ENCODE peak calls at places on chromosomes 13 and 19, in five cellular contexts. B is heart left ventricle, U is upper lobe of right lung, D is body of pancreas, X is heart right ventricle. T is an unnamed sample.

GRCh38 chr13:27201661-27202060 is 30.1 kb upstream of the USP12 start:
- DNase-seq in B (no peak), U (no peak), D (no peak), X (no peak), T (no peak)

GRCh38 chr13:43127827-43128226 is 104.4 kb downstream of the DNAJC15 start:
- DNase-seq in B (no peak), U (no peak), D (no peak), X (no peak), T (no peak)

GRCh38 chr13:45325806-45326205 is 15.2 kb downstream of the TPT1 start:
- DNase-seq in B (peak; percentile 85), U (no peak), D (peak; percentile 82), X (peak; percentile 48), T (peak; percentile 88)

GRCh38 chr13:25632166-25632888 is 260.6 kb downstream of the ATP8A2 start:
- DNase-seq in B (no peak), U (no peak), D (no peak), X (no peak), T (no peak)

GRCh38 chr13:26112843-26113242 is 61.0 kb upstream of the SHISA2 start:
- DNase-seq in B (no peak), U (no peak), D (no peak), X (no peak), T (no peak)

GRCh38 chr19:13398780-13399726 is 107.2 kb downstream of the CACNA1A start:
- DNase-seq in B (peak; percentile 40), U (no peak), D (peak; percentile 9), X (peak; percentile 18), T (no peak)

GRCh38 chr13:28582225-28582891 is 76.6 kb upstream of the POMP start:
- DNase-seq in B (no peak), U (no peak), D (no peak), X (no peak), T (no peak)

GRCh38 chr13:100392709-100393630 is 195.6 kb downstream of the GGACT start:
- DNase-seq in B (peak; percentile 60), U (no peak), D (peak; percentile 81), X (peak; percentile 18), T (peak; percentile 93)

GRCh38 chr19:10227215-10227971 is 3.7 kb downstream of the S1PR2 start:
- DNase-seq in B (peak; percentile 66), U (peak; percentile 63), D (no peak), X (peak; percentile 53), T (no peak)

GRCh38 chr13:20161275-20161950 is 561 bp upstream of the GJA3 start:
- DNase-seq in B (peak; percentile 59), U (no peak), D (no peak), X (peak; percentile 50), T (no peak)

GRCh38 chr13:39526499-39526898 is 76.5 kb downstream of the LHFPL6 start:
- DNase-seq in B (no peak), U (no peak), D (no peak), X (no peak), T (no peak)

GRCh38 chr19:19537321-19538048 is 580 bp upstream of the CILP2 start:
- DNase-seq in B (no peak), U (no peak), D (no peak), X (no peak), T (no peak)

GRCh38 chr13:83752141-83752540 is 130.1 kb downstream of the SLITRK1 start:
- DNase-seq in B (no peak), U (no peak), D (no peak), X (no peak), T (no peak)

GRCh38 chr19:53037101-53038097 is 7.1 kb upstream of the ERVV-2 start:
- DNase-seq in B (peak; percentile 38), U (peak; percentile 65), D (peak; percentile 11), X (peak; percentile 38), T (no peak)

GRCh38 chr13:49731766-49732165 is 40.5 kb upstream of the EBPL start:
- DNase-seq in B (no peak), U (no peak), D (no peak), X (no peak), T (no peak)

GRCh38 chr13:43377149-43377548 is 353.8 kb downstream of the DNAJC15 start:
- DNase-seq in B (peak; percentile 69), U (no peak), D (peak; percentile 37), X (peak; percentile 45), T (no peak)

GRCh38 chr13:85806553-85807175 is 7.4 kb upstream of the SLITRK6 start:
- DNase-seq in B (no peak), U (no peak), D (no peak), X (no peak), T (no peak)

GRCh38 chr13:106533940-106534843 is 1.3 kb downstream of the EFNB2 start:
- DNase-seq in B (peak; percentile 37), U (peak; percentile 85), D (peak; percentile 17), X (peak; percentile 53), T (peak; percentile 78)

GRCh38 chr13:30889196-30889690 is 16.8 kb upstream of the MEDAG start:
- DNase-seq in B (no peak), U (no peak), D (no peak), X (no peak), T (no peak)

GRCh38 chr13:100809856-100810255 is 135.3 kb upstream of the TMTC4 start:
- DNase-seq in B (no peak), U (no peak), D (no peak), X (no peak), T (no peak)

GRCh38 chr19:1057185-1057857 is 9.6 kb upstream of the ARHGAP45 start:
- DNase-seq in B (no peak), U (no peak), D (no peak), X (no peak), T (no peak)

GRCh38 chr13:49853535-49853934 is 61.1 kb upstream of the KPNA3 start:
- DNase-seq in B (no peak), U (no peak), D (no peak), X (no peak), T (no peak)

GRCh38 chr19:11378319-11379189 is 4.1 kb downstream of the SWSAP1 start:
- DNase-seq in B (peak; percentile 64), U (no peak), D (peak; percentile 42), X (peak; percentile 56), T (no peak)

GRCh38 chr19:41407271-41407670 is 9.7 kb downstream of the BCKDHA start:
- DNase-seq in B (peak; percentile 68), U (no peak), D (peak; percentile 46), X (no peak), T (no peak)

GRCh38 chr19:41405776-41406175 is 8.2 kb downstream of the BCKDHA start:
- DNase-seq in B (peak; percentile 41), U (no peak), D (no peak), X (no peak), T (no peak)

GRCh38 chr19:41410655-41411054 is 13.0 kb downstream of the BCKDHA start:
- DNase-seq in B (no peak), U (no peak), D (no peak), X (no peak), T (no peak)

GRCh38 chr19:41409288-41409687 is 11.7 kb downstream of the BCKDHA start:
- DNase-seq in B (peak; percentile 66), U (no peak), D (peak; percentile 89), X (no peak), T (no peak)

GRCh38 chr19:41408256-41408655 is 10.6 kb downstream of the BCKDHA start:
- DNase-seq in B (no peak), U (no peak), D (no peak), X (no peak), T (no peak)
- TF ChIP-seq CTCF in B (peak; percentile 14), U (no peak), D (no peak), X (peak; percentile 11), T (no peak)

GRCh38 chr19:15252398-15253018 is 20.3 kb upstream of the EPHX3 start:
- DNase-seq in B (no peak), U (no peak), D (no peak), X (no peak), T (no peak)

GRCh38 chr19:15253076-15253475 is 20.8 kb upstream of the EPHX3 start:
- DNase-seq in B (no peak), U (no peak), D (no peak), X (no peak), T (no peak)

GRCh38 chr19:15250635-15250993 is 18.4 kb upstream of the EPHX3 start:
- DNase-seq in B (no peak), U (no peak), D (no peak), X (no peak), T (no peak)

GRCh38 chr19:15251010-15251748 is 18.9 kb upstream of the EPHX3 start:
- DNase-seq in B (peak; percentile 69), U (no peak), D (no peak), X (peak; percentile 54), T (no peak)

GRCh38 chr19:15251749-15252397 is 19.6 kb upstream of the EPHX3 start:
- DNase-seq in B (peak; percentile 92), U (no peak), D (peak; percentile 74), X (peak; percentile 83), T (peak; percentile 94)
- H3K27ac ChIP-seq in B (peak overlapping the region; percentile 91), U (peak overlapping the region; percentile 43), D (peak overlapping the region; percentile 72), X (peak overlapping the region; percentile 94), T (peak overlapping the region; percentile 96)

DNA sequence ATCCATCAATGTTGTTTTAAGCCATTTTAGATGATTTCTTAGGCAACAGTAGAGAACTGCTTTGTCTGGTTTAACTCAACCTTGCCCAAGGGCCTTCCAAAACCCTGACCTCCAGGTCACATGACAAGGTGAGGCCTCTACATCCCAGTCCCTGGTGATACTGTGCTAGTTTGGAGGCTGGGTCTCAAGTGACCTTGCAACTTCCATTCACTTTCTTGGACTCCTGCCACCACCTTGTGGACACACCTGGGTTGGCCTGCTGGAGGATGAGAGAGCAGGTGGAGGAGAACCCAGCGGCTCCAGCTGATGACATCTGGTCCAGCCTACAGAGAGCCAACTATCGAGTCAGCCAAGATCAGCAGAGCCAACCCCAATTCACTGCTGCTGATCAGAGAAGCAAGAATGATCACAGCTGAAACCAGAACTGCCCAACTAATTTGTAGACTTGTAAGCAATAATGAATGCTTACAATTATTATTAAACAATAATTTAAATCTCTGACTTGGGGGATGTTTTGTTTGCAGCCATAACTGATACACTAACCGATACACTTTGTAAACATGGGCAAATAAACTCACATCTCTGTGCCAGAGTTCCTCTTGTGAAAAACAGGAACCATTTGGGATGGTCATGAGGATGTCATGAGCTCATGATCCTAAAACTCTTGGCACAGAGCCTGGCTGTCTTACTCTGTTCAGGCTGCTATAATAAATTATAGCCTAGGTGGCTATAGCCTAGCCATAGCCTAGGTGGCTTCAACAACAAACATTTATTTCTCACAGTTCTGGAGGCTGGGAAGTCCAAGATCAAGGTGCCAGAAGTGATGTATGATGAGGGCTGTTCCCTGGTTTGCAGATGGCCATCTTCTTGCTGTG is 11.5 kb downstream of the FAM187B start:
- DNase-seq in B (no peak), U (peak; percentile 62), D (peak; percentile 73), X (no peak), T (no peak)
- TF ChIP-seq CTCF in B (no peak), U (no peak), D (no peak), X (no peak), T (no peak)

DNA sequence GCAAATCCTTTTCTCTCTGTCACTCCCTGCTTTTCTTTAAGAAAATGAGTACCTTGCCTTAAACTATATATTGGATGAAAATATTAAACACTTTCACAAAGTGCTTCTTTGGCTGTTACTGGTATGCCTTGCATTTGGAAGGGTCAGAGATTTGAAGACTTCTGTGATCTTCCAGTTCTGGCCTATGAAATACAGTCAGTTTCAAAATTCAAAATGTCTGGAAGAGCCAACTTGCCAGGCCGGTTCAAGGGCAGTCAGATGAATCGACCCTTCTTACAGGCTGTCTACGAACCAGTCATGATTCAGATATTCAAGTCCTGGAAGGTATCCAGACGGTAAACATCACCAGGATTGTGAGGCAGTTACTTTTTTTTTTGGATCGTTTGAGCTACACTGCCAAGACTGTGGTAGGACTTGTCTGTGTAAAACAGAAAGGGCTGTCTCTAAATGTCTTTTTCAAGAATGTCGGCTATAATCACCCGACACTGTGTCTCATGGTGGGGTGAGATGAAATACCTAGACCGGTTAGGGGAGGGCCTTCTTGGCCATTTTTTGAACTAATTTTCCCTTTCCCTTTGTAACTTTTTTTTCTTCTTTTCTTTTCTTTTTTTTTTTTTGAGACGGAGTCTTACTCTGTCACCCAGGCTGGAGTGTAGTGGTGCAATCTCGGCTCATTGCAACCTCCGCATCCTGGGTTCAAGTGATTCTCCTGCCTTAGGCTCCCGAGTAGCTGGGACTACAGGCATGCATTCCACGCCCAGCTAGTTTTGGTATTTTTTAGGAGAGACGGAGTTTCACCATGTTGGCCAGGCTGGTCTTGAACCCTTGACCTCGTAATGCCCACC is 11.2 kb downstream of the ACTN4 start:
- DNase-seq in B (no peak), U (no peak), D (peak; percentile 91), X (no peak), T (no peak)
- H3K27ac ChIP-seq in B (peak overlapping the region; percentile 94), U (peak overlapping the region; percentile 90), D (peak overlapping the region; percentile 95), X (peak overlapping the region; percentile 97), T (peak overlapping the region; percentile 92)

T was measured in ascending aorta.